ENCODE peak calls at places on chromosomes 7 and 10, in five cellular contexts. One of them, this sample, is unnamed. For H3K9me3, the result is how much of the 10 kb centered on the place peaks cover.

GRCh38 chr7:102155821-102156441 is 130.7 kb upstream of the SH2B2 start:
- DNase-seq in iPS DF 6.9: no peak
- DNase-seq in tibial artery: no peak
- DNase-seq in left ventricle myocardium inferior: no peak
- DNase-seq in endothelial cell of umbilical vein: no peak
- DNase-seq in this sample: no peak

GRCh38 chr10:95229724-95230627 is 35.9 kb downstream of the ACSM6 start:
- DNase-seq in tibial artery: no peak
- DNase-seq in left ventricle myocardium inferior: no peak
- DNase-seq in iPS DF 6.9: peak
- DNase-seq in endothelial cell of umbilical vein: peak
- DNase-seq in this sample: no peak

GRCh38 chr7:74482629-74483401 is 29.1 kb downstream of the GTF2IRD1 start:
- DNase-seq in tibial artery: no peak
- DNase-seq in iPS DF 6.9: no peak
- DNase-seq in left ventricle myocardium inferior: no peak
- DNase-seq in endothelial cell of umbilical vein: no peak
- DNase-seq in this sample: no peak

GRCh38 chr7:143901360-143901709 is 641 bp downstream of the TCAF1 start:
- DNase-seq in left ventricle myocardium inferior: peak
- DNase-seq in endothelial cell of umbilical vein: no peak
- DNase-seq in tibial artery: peak
- DNase-seq in iPS DF 6.9: no peak
- DNase-seq in this sample: peak

GRCh38 chr10:76257816-76258215 is 826.4 kb downstream of the LRMDA start:
- DNase-seq in tibial artery: no peak
- DNase-seq in iPS DF 6.9: no peak
- DNase-seq in endothelial cell of umbilical vein: no peak
- DNase-seq in left ventricle myocardium inferior: no peak
- DNase-seq in this sample: no peak

GRCh38 chr7:44224951-44225565 is 24.3 kb downstream of the YKT6 start:
- DNase-seq in left ventricle myocardium inferior: no peak
- DNase-seq in iPS DF 6.9: no peak
- DNase-seq in endothelial cell of umbilical vein: no peak
- DNase-seq in tibial artery: no peak
- DNase-seq in this sample: no peak

GRCh38 chr7:45074738-45075644 is 13.8 kb downstream of the NACAD start:
- DNase-seq in iPS DF 6.9: no peak
- DNase-seq in left ventricle myocardium inferior: no peak
- DNase-seq in tibial artery: no peak
- DNase-seq in endothelial cell of umbilical vein: no peak
- DNase-seq in this sample: no peak

GRCh38 chr10:101828734-101829551 is 10.7 kb upstream of the OGA start:
- DNase-seq in iPS DF 6.9: no peak
- DNase-seq in tibial artery: no peak
- DNase-seq in endothelial cell of umbilical vein: no peak
- DNase-seq in left ventricle myocardium inferior: peak
- DNase-seq in this sample: peak

GRCh38 chr7:116434820-116435341 is 64.7 kb upstream of the CAV2 start:
- DNase-seq in left ventricle myocardium inferior: no peak
- DNase-seq in iPS DF 6.9: no peak
- DNase-seq in endothelial cell of umbilical vein: peak
- DNase-seq in tibial artery: no peak
- DNase-seq in this sample: no peak

GRCh38 chr10:12628964-12629766 is 279.8 kb downstream of the CAMK1D start:
- DNase-seq in endothelial cell of umbilical vein: no peak
- DNase-seq in left ventricle myocardium inferior: no peak
- DNase-seq in tibial artery: no peak
- DNase-seq in iPS DF 6.9: no peak
- DNase-seq in this sample: no peak

GRCh38 chr10:102347236-102347828 is 48.2 kb upstream of the NFKB2 start:
- DNase-seq in tibial artery: peak
- DNase-seq in iPS DF 6.9: peak
- DNase-seq in left ventricle myocardium inferior: peak
- DNase-seq in endothelial cell of umbilical vein: peak
- DNase-seq in this sample: peak

GRCh38 chr7:3978839-3979238 is 677.8 kb downstream of the SDK1 start:
- DNase-seq in left ventricle myocardium inferior: no peak
- DNase-seq in iPS DF 6.9: no peak
- DNase-seq in endothelial cell of umbilical vein: no peak
- DNase-seq in tibial artery: no peak
- DNase-seq in this sample: no peak

GRCh38 chr7:157654350-157654749 is 317.5 kb downstream of the DNAJB6 start:
- DNase-seq in endothelial cell of umbilical vein: no peak
- DNase-seq in left ventricle myocardium inferior: no peak
- DNase-seq in iPS DF 6.9: no peak
- DNase-seq in tibial artery: no peak
- DNase-seq in this sample: no peak

GRCh38 chr7:35650751-35651150 is 44.2 kb downstream of the HERPUD2 start:
- DNase-seq in iPS DF 6.9: no peak
- DNase-seq in tibial artery: no peak
- DNase-seq in endothelial cell of umbilical vein: no peak
- DNase-seq in left ventricle myocardium inferior: no peak
- DNase-seq in this sample: no peak
- H3K9me3 ChIP-seq in iPS DF 6.9: under half
- H3K9me3 ChIP-seq in tibial artery: under half
- H3K9me3 ChIP-seq in endothelial cell of umbilical vein: under half
- H3K9me3 ChIP-seq in left ventricle myocardium inferior: under half
- H3K9me3 ChIP-seq in this sample: under half

GRCh38 chr7:42292991-42293521 is 56.0 kb upstream of the GLI3 start:
- DNase-seq in tibial artery: no peak
- DNase-seq in endothelial cell of umbilical vein: no peak
- DNase-seq in iPS DF 6.9: no peak
- DNase-seq in left ventricle myocardium inferior: no peak
- DNase-seq in this sample: peak
- H3K4me3 ChIP-seq in tibial artery: no peak
- H3K4me3 ChIP-seq in endothelial cell of umbilical vein: no peak
- H3K4me3 ChIP-seq in iPS DF 6.9: no peak
- H3K4me3 ChIP-seq in left ventricle myocardium inferior: no peak
- H3K4me3 ChIP-seq in this sample: no peak

GRCh38 chr10:72034040-72034499 is 54.3 kb downstream of the SPOCK2 start:
- DNase-seq in tibial artery: no peak
- DNase-seq in iPS DF 6.9: no peak
- DNase-seq in left ventricle myocardium inferior: no peak
- DNase-seq in endothelial cell of umbilical vein: no peak
- DNase-seq in this sample: no peak
- H3K27ac ChIP-seq in tibial artery: no peak
- H3K27ac ChIP-seq in iPS DF 6.9: no peak
- H3K27ac ChIP-seq in left ventricle myocardium inferior: peak
- H3K27ac ChIP-seq in endothelial cell of umbilical vein: no peak
- H3K27ac ChIP-seq in this sample: peak

DNA sequence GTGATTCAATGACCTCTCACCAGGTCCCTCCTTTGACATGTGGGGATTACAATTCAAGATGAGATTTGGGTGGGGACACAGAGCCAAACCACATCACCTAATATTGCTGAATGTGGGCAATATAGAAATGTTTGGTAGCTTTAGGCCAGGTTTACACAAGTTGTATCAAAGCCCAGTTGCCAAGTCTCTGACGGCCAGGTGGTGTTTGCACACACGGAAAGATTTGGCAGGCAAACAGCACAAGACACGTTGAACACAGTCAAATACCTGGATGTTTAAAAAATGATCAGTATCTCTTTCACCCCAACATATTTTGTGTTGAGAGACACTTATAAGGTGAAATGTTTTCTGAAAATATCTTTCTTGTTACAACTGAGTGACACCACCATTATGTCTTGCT is 294.4 kb upstream of the MKI67 start:
- DNase-seq in tibial artery: no peak
- DNase-seq in left ventricle myocardium inferior: no peak
- DNase-seq in iPS DF 6.9: no peak
- DNase-seq in endothelial cell of umbilical vein: no peak
- DNase-seq in this sample: no peak
- H3K9me3 ChIP-seq in tibial artery: under half
- H3K9me3 ChIP-seq in left ventricle myocardium inferior: under half
- H3K9me3 ChIP-seq in iPS DF 6.9: under half
- H3K9me3 ChIP-seq in endothelial cell of umbilical vein: under half
- H3K9me3 ChIP-seq in this sample: under half

DNA sequence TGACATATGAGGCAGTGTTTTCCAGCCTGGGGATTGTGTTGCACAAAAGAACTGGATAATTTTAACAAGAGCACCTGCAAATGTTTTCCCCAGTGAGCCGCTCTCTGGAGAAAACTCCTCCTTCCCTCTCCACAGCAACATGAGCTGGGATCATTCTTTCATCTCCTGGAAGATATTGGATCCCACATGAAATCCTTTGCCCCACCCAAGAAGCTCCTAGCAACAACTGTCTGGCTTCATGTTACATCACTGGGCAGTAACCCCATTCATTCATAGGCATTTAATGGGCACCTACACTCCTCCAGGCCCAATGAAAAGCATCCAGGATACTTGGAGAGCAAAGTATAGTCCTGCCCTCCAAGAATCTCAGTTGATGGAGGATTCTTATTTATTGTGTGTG is 27.2 kb downstream of the LSM5 start:
- DNase-seq in left ventricle myocardium inferior: no peak
- DNase-seq in tibial artery: no peak
- DNase-seq in iPS DF 6.9: no peak
- DNase-seq in endothelial cell of umbilical vein: no peak
- DNase-seq in this sample: no peak
- H3K4me3 ChIP-seq in left ventricle myocardium inferior: no peak
- H3K4me3 ChIP-seq in tibial artery: no peak
- H3K4me3 ChIP-seq in iPS DF 6.9: no peak
- H3K4me3 ChIP-seq in endothelial cell of umbilical vein: no peak
- H3K4me3 ChIP-seq in this sample: no peak